ENCODE peak calls at places on chromosomes 2 and 18, in five cellular contexts. One of them, this sample, is unnamed.
A peak's percentile ranks its signal among the peaks of the same experiment; 100 is the strongest.

GRCh38 chr2:203814661-203815540 is 52.7 kb upstream of the CTLA4 start:
- DNase-seq in GM20000: peak; percentile 74
- DNase-seq in foreskin fibroblast: peak; percentile 71
- DNase-seq in A549: peak; percentile 76
- DNase-seq in Calu3: peak; percentile 49
- DNase-seq in this sample: peak; percentile 69

GRCh38 chr2:233101826-233102225 is 41.7 kb downstream of the INPP5D start:
- DNase-seq in GM20000: no peak
- DNase-seq in foreskin fibroblast: no peak
- DNase-seq in A549: no peak
- DNase-seq in Calu3: no peak
- DNase-seq in this sample: no peak

GRCh38 chr2:95278051-95278471 is 3.8 kb downstream of the PROM2 start:
- DNase-seq in GM20000: no peak
- DNase-seq in foreskin fibroblast: peak; percentile 44
- DNase-seq in A549: no peak
- DNase-seq in Calu3: no peak
- DNase-seq in this sample: no peak

GRCh38 chr2:20450201-20451108 is 3.6 kb downstream of the RHOB start:
- DNase-seq in GM20000: no peak
- DNase-seq in foreskin fibroblast: peak; percentile 92
- DNase-seq in A549: peak; percentile 70
- DNase-seq in Calu3: peak; percentile 53
- DNase-seq in this sample: no peak

GRCh38 chr2:106078091-106078490 is 116.0 kb downstream of the UXS1 start:
- DNase-seq in GM20000: no peak
- DNase-seq in foreskin fibroblast: no peak
- DNase-seq in A549: no peak
- DNase-seq in Calu3: no peak
- DNase-seq in this sample: no peak

GRCh38 chr2:234133004-234133403 is 82.5 kb downstream of the SPP2 start:
- DNase-seq in GM20000: no peak
- DNase-seq in foreskin fibroblast: peak; percentile 89
- DNase-seq in A549: no peak
- DNase-seq in Calu3: no peak
- DNase-seq in this sample: no peak

GRCh38 chr18:56096861-56097260 is 508.9 kb upstream of the TCF4 start:
- DNase-seq in GM20000: no peak
- DNase-seq in foreskin fibroblast: no peak
- DNase-seq in A549: no peak
- DNase-seq in Calu3: no peak
- DNase-seq in this sample: no peak

GRCh38 chr18:45628979-45629958 is 14.0 kb downstream of the SLC14A2 start:
- DNase-seq in GM20000: no peak
- DNase-seq in foreskin fibroblast: no peak
- DNase-seq in A549: peak; percentile 2
- DNase-seq in Calu3: no peak
- DNase-seq in this sample: no peak

GRCh38 chr2:88016086-88016947 is at the start of gene RNU2-63P:
- DNase-seq in GM20000: peak; percentile 77
- DNase-seq in foreskin fibroblast: peak; percentile 69
- DNase-seq in A549: peak; percentile 93
- DNase-seq in Calu3: peak; percentile 80
- DNase-seq in this sample: peak; percentile 83

GRCh38 chr2:55966431-55967118 is 43.0 kb upstream of the EFEMP1 start:
- DNase-seq in GM20000: no peak
- DNase-seq in foreskin fibroblast: no peak
- DNase-seq in A549: peak; percentile 33
- DNase-seq in Calu3: no peak
- DNase-seq in this sample: no peak

DNA sequence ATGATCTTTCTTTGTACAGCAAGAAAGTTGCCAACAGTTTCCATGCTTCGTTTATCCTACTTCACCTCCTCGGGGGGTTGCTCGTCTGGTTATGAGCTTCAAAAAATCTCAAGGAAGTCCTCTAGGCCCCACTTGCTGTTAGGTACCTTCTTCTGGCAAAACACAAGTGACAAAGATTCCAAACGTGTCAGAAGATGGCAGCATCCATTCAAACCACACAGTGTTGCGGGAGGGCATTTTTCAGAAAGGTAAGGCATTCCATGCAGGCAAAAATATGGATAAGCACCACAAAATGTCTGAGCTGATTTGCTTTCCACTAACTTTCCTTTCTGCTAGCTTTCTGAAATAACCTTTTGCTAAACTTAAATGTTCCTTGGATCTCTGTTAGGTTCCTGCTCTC is 13.2 kb upstream of the OR6B3 start:
- DNase-seq in GM20000: no peak
- DNase-seq in foreskin fibroblast: no peak
- DNase-seq in A549: no peak
- DNase-seq in Calu3: no peak
- DNase-seq in this sample: no peak
- TF ChIP-seq CTCF in GM20000: no peak
- TF ChIP-seq CTCF in foreskin fibroblast: no peak
- TF ChIP-seq CTCF in A549: no peak
- TF ChIP-seq CTCF in Calu3: no peak
- TF ChIP-seq CTCF in this sample: no peak

DNA sequence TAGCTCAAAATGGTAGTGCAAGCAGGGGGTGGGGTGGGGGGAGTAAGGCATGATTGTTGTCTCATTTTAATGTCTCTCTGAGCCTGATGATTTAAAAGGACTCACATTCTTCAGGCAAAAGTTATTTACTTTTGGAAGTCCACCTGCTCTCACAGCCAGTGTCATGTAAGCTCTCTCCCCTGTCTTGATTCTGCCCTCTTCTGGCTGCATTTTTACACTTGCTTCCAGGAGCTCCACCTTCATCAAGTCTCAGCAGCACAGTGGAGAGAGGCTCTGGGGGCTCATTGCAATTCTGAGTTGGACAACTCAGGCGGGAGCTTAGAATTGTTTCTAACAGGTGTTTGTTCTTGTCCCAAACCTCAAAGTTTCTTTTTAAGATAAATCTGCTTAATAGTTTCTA is 39.2 kb downstream of the GNAL start:
- DNase-seq in GM20000: no peak
- DNase-seq in foreskin fibroblast: no peak
- DNase-seq in A549: peak; percentile 57
- DNase-seq in Calu3: no peak
- DNase-seq in this sample: peak; percentile 45
- TF ChIP-seq CTCF in GM20000: no peak
- TF ChIP-seq CTCF in foreskin fibroblast: no peak
- TF ChIP-seq CTCF in A549: peak; percentile 34
- TF ChIP-seq CTCF in Calu3: no peak
- TF ChIP-seq CTCF in this sample: no peak

DNA sequence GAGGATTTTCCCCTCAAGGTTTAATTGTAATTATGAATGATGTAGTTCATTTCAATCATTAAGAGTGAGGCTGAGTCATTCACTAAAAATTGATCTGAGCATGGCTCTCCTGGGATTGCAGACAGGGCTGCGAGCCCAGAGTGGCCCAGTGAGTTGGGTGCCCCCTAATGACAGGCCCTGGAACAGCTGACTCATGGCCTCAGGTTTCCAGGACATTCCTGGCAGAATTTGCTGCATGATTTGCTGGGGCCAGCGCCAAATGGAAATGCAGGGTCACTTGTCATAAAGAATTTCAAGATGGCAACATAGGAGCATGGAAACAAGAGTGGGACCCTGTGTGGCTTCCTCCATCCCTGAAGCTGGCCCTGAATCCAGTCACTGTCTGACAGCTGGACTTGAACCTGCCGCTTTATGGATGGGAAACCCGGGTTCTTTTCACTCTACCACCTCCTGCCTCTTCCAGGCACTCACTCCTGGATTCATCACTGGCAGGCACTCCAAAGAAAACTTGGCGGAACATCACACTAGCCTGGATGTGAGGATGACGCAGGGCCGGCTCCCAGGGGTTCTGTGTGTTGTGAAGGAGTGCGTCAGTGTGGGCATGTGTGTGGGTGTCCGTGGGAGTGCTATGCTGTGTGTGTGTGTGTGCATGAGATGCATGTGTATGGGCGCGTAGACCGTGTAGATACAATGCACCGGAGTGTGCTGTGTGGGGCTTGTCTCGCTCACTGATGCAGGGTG is 15.2 kb downstream of the OTOF start:
- DNase-seq in GM20000: no peak
- DNase-seq in foreskin fibroblast: peak; percentile 45
- DNase-seq in A549: peak; percentile 74
- DNase-seq in Calu3: peak; percentile 83
- DNase-seq in this sample: peak; percentile 65
- TF ChIP-seq CTCF in GM20000: peak; percentile 27
- TF ChIP-seq CTCF in foreskin fibroblast: peak; percentile 60
- TF ChIP-seq CTCF in A549: peak; percentile 57
- TF ChIP-seq CTCF in Calu3: peak; percentile 62
- TF ChIP-seq CTCF in this sample: peak; percentile 38

GRCh38 chr2:154439156-154439555 is 259.3 kb upstream of the KCNJ3 start:
- DNase-seq in GM20000: no peak
- DNase-seq in foreskin fibroblast: no peak
- DNase-seq in A549: no peak
- DNase-seq in Calu3: no peak
- DNase-seq in this sample: no peak
- TF ChIP-seq CTCF in GM20000: no peak
- TF ChIP-seq CTCF in foreskin fibroblast: no peak
- TF ChIP-seq CTCF in A549: peak; percentile 44
- TF ChIP-seq CTCF in Calu3: no peak
- TF ChIP-seq CTCF in this sample: no peak

GRCh38 chr2:43192039-43192438 is 34.4 kb downstream of the ZFP36L2 start:
- DNase-seq in GM20000: no peak
- DNase-seq in foreskin fibroblast: no peak
- DNase-seq in A549: peak; percentile 51
- DNase-seq in Calu3: no peak
- DNase-seq in this sample: no peak
- TF ChIP-seq CTCF in GM20000: peak; percentile 7
- TF ChIP-seq CTCF in foreskin fibroblast: peak; percentile 6
- TF ChIP-seq CTCF in A549: no peak
- TF ChIP-seq CTCF in Calu3: no peak
- TF ChIP-seq CTCF in this sample: no peak

DNA sequence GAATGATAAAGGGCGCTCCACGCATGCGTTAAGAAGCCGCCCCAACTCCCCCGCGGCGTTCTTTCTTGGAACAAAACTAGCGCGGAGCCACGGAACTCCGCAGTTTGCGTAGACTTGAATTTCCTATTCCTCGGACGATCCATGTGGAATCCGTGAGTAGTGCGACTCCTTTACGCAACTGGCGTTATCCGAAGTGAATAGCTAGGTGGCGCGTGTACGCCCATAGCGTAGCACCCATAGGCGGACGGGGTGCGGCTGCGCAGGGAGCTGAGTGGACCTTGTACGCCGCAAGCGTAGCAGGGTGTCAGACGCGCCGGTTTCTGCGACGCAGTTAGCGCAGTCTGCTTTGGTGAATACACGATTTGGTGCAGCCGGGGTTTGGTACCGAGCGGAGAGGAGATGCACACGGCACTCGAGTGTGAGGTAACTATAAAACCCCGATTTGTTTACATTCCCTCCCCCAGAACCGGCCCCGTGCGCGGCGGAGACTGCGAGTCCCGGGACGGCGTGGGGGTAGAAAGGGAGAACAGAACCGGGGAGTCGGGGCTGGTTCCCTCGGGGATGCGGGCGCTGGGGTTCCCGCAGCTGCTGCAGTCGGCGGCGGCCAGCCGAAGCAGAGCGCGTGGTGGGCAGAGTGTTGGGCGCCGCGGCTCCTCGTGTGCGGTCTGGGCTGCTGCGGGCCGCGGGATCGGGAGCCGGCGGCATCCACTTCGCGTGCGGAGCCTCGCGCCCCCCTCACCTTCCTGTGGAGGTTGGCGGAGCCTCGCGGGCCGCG is at the start of gene SLC39A10:
- DNase-seq in GM20000: peak; percentile 91
- DNase-seq in foreskin fibroblast: peak; percentile 96
- DNase-seq in A549: peak; percentile 98
- DNase-seq in Calu3: peak; percentile 94
- DNase-seq in this sample: peak; percentile 87
- TF ChIP-seq CTCF in GM20000: peak; percentile 26
- TF ChIP-seq CTCF in foreskin fibroblast: no peak
- TF ChIP-seq CTCF in A549: no peak
- TF ChIP-seq CTCF in Calu3: no peak
- TF ChIP-seq CTCF in this sample: no peak

GRCh38 chr2:187658952-187659525 is 104.8 kb upstream of the TFPI start:
- DNase-seq in GM20000: no peak
- DNase-seq in foreskin fibroblast: no peak
- DNase-seq in A549: peak; percentile 44
- DNase-seq in Calu3: no peak
- DNase-seq in this sample: no peak

GRCh38 chr2:187655001-187655400 is 100.8 kb upstream of the TFPI start:
- DNase-seq in GM20000: no peak
- DNase-seq in foreskin fibroblast: no peak
- DNase-seq in A549: no peak
- DNase-seq in Calu3: no peak
- DNase-seq in this sample: no peak

GRCh38 chr2:187654535-187654934 is 100.3 kb upstream of the TFPI start:
- DNase-seq in GM20000: no peak
- DNase-seq in foreskin fibroblast: no peak
- DNase-seq in A549: no peak
- DNase-seq in Calu3: peak; percentile 16
- DNase-seq in this sample: no peak

DNA sequence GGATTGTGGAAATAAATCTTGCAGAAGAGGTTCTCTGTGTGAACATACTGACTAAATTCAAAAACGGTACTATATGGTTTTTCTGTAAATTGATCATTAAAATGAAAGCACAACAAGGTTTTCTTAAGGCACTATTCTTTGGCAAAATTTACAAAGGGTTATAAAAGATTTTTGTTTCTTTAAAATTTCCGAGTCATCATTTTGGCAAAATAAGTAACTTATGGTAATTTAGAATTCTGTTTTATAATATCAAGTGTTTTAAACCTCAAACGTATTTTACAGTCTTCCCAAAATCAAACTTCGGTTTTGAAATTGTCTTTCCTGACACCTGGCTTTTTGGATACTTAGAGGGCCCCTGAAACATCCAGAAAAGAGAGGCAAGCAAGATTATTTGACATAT is 101.9 kb upstream of the TFPI start:
- DNase-seq in GM20000: no peak
- DNase-seq in foreskin fibroblast: no peak
- DNase-seq in A549: no peak
- DNase-seq in Calu3: no peak
- DNase-seq in this sample: no peak
- TF ChIP-seq CTCF in GM20000: no peak
- TF ChIP-seq CTCF in foreskin fibroblast: no peak
- TF ChIP-seq CTCF in A549: no peak
- TF ChIP-seq CTCF in Calu3: no peak
- TF ChIP-seq CTCF in this sample: no peak

GRCh38 chr2:44295636-44296359 is 20.5 kb downstream of the SLC3A1 start:
- DNase-seq in GM20000: no peak
- DNase-seq in foreskin fibroblast: no peak
- DNase-seq in A549: peak; percentile 44
- DNase-seq in Calu3: no peak
- DNase-seq in this sample: no peak
- TF ChIP-seq CTCF in GM20000: peak; percentile 13
- TF ChIP-seq CTCF in foreskin fibroblast: no peak
- TF ChIP-seq CTCF in A549: peak; percentile 24
- TF ChIP-seq CTCF in Calu3: no peak
- TF ChIP-seq CTCF in this sample: no peak

GRCh38 chr2:179646173-179646762 is 215.1 kb downstream of the ZNF385B start:
- DNase-seq in GM20000: no peak
- DNase-seq in foreskin fibroblast: no peak
- DNase-seq in A549: no peak
- DNase-seq in Calu3: no peak
- DNase-seq in this sample: no peak
- TF ChIP-seq CTCF in GM20000: no peak
- TF ChIP-seq CTCF in foreskin fibroblast: no peak
- TF ChIP-seq CTCF in A549: no peak
- TF ChIP-seq CTCF in Calu3: no peak
- TF ChIP-seq CTCF in this sample: no peak

GRCh38 chr2:47520825-47521665 is 118.1 kb downstream of the MSH2 start:
- DNase-seq in GM20000: peak; percentile 93
- DNase-seq in foreskin fibroblast: peak; percentile 44
- DNase-seq in A549: peak; percentile 83
- DNase-seq in Calu3: no peak
- DNase-seq in this sample: peak; percentile 87
- TF ChIP-seq CTCF in GM20000: peak; percentile 41
- TF ChIP-seq CTCF in foreskin fibroblast: peak; percentile 23
- TF ChIP-seq CTCF in A549: peak; percentile 62
- TF ChIP-seq CTCF in Calu3: no peak
- TF ChIP-seq CTCF in this sample: peak; percentile 28